ENCODE peak calls at places on chromosomes 1 and 21, in six cellular contexts. One of them, this sample, is unnamed.
A peak's percentile ranks its signal among the peaks of the same experiment; 100 is the strongest.

GRCh38 chr1:116915182-116915611 is 5.5 kb downstream of the PTGFRN start:
- DNase-seq in naive thymus-derived CD4-positive, alpha-beta T cell: peak; percentile 30
- DNase-seq in T-helper 2 cell: no peak
- DNase-seq in cerebellum: no peak
- DNase-seq in HEK293T: no peak
- DNase-seq in PC-9: no peak
- DNase-seq in this sample: no peak

GRCh38 chr1:174469052-174469451 is 21.3 kb downstream of the GPR52 start:
- DNase-seq in naive thymus-derived CD4-positive, alpha-beta T cell: no peak
- DNase-seq in T-helper 2 cell: no peak
- DNase-seq in cerebellum: no peak
- DNase-seq in HEK293T: no peak
- DNase-seq in PC-9: no peak
- DNase-seq in this sample: no peak

GRCh38 chr1:36537190-36537768 is 54.6 kb upstream of the CSF3R start:
- DNase-seq in naive thymus-derived CD4-positive, alpha-beta T cell: no peak
- DNase-seq in T-helper 2 cell: no peak
- DNase-seq in cerebellum: no peak
- DNase-seq in HEK293T: no peak
- DNase-seq in PC-9: no peak
- DNase-seq in this sample: no peak

GRCh38 chr1:160779662-160780397 is 16.1 kb upstream of the LY9 start:
- DNase-seq in naive thymus-derived CD4-positive, alpha-beta T cell: peak; percentile 26
- DNase-seq in T-helper 2 cell: peak; percentile 24
- DNase-seq in cerebellum: no peak
- DNase-seq in HEK293T: peak; percentile 66
- DNase-seq in PC-9: no peak
- DNase-seq in this sample: peak; percentile 72

GRCh38 chr1:1616045-1616821 is 933 bp downstream of the MIB2 start:
- DNase-seq in naive thymus-derived CD4-positive, alpha-beta T cell: peak; percentile 51
- DNase-seq in T-helper 2 cell: peak; percentile 44
- DNase-seq in cerebellum: peak; percentile 41
- DNase-seq in HEK293T: no peak
- DNase-seq in PC-9: no peak
- DNase-seq in this sample: no peak

GRCh38 chr1:216221260-216221700 is 202.0 kb downstream of the USH2A start:
- DNase-seq in naive thymus-derived CD4-positive, alpha-beta T cell: no peak
- DNase-seq in T-helper 2 cell: no peak
- DNase-seq in cerebellum: peak; percentile 12
- DNase-seq in HEK293T: peak; percentile 67
- DNase-seq in PC-9: peak; percentile 55
- DNase-seq in this sample: peak; percentile 7

GRCh38 chr1:12640958-12641272 is 3.0 kb upstream of the AADACL4 start:
- DNase-seq in naive thymus-derived CD4-positive, alpha-beta T cell: no peak
- DNase-seq in T-helper 2 cell: no peak
- DNase-seq in cerebellum: no peak
- DNase-seq in HEK293T: no peak
- DNase-seq in PC-9: no peak
- DNase-seq in this sample: no peak

GRCh38 chr1:56072310-56072709 is 507.1 kb downstream of the PLPP3 start:
- DNase-seq in naive thymus-derived CD4-positive, alpha-beta T cell: no peak
- DNase-seq in T-helper 2 cell: no peak
- DNase-seq in cerebellum: no peak
- DNase-seq in HEK293T: no peak
- DNase-seq in PC-9: no peak
- DNase-seq in this sample: no peak

GRCh38 chr1:185284533-185285244 is 32.4 kb downstream of the IVNS1ABP start:
- DNase-seq in naive thymus-derived CD4-positive, alpha-beta T cell: no peak
- DNase-seq in T-helper 2 cell: no peak
- DNase-seq in cerebellum: no peak
- DNase-seq in HEK293T: no peak
- DNase-seq in PC-9: no peak
- DNase-seq in this sample: no peak

GRCh38 chr1:21020151-21020550 is 156.5 kb downstream of the EIF4G3 start:
- DNase-seq in naive thymus-derived CD4-positive, alpha-beta T cell: no peak
- DNase-seq in T-helper 2 cell: no peak
- DNase-seq in cerebellum: no peak
- DNase-seq in HEK293T: no peak
- DNase-seq in PC-9: no peak
- DNase-seq in this sample: no peak

GRCh38 chr1:63817152-63817667 is 43.4 kb downstream of the ROR1 start:
- DNase-seq in naive thymus-derived CD4-positive, alpha-beta T cell: no peak
- DNase-seq in T-helper 2 cell: no peak
- DNase-seq in cerebellum: no peak
- DNase-seq in HEK293T: no peak
- DNase-seq in PC-9: no peak
- DNase-seq in this sample: no peak

GRCh38 chr1:30450148-30450817 is 273.1 kb downstream of the MATN1 start:
- DNase-seq in naive thymus-derived CD4-positive, alpha-beta T cell: no peak
- DNase-seq in T-helper 2 cell: no peak
- DNase-seq in cerebellum: no peak
- DNase-seq in HEK293T: no peak
- DNase-seq in PC-9: no peak
- DNase-seq in this sample: no peak

GRCh38 chr1:118185083-118185899 is at the start of gene SPAG17:
- DNase-seq in naive thymus-derived CD4-positive, alpha-beta T cell: no peak
- DNase-seq in T-helper 2 cell: no peak
- DNase-seq in cerebellum: no peak
- DNase-seq in HEK293T: peak; percentile 82
- DNase-seq in PC-9: no peak
- DNase-seq in this sample: no peak

GRCh38 chr1:242088875-242089274 is 90.0 kb upstream of the MAP1LC3C start:
- DNase-seq in naive thymus-derived CD4-positive, alpha-beta T cell: no peak
- DNase-seq in T-helper 2 cell: no peak
- DNase-seq in cerebellum: no peak
- DNase-seq in HEK293T: no peak
- DNase-seq in PC-9: no peak
- DNase-seq in this sample: no peak

GRCh38 chr1:185567006-185567405 is 167.2 kb upstream of the HMCN1 start:
- DNase-seq in naive thymus-derived CD4-positive, alpha-beta T cell: peak; percentile 91
- DNase-seq in T-helper 2 cell: peak; percentile 37
- DNase-seq in cerebellum: no peak
- DNase-seq in HEK293T: no peak
- DNase-seq in PC-9: peak; percentile 69
- DNase-seq in this sample: peak; percentile 13

GRCh38 chr1:164702216-164702615 is 143.2 kb downstream of the PBX1 start:
- DNase-seq in naive thymus-derived CD4-positive, alpha-beta T cell: no peak
- DNase-seq in T-helper 2 cell: no peak
- DNase-seq in cerebellum: no peak
- DNase-seq in HEK293T: no peak
- DNase-seq in PC-9: peak; percentile 53
- DNase-seq in this sample: no peak

GRCh38 chr21:34545079-34545884 is 33.3 kb upstream of the KCNE1 start:
- DNase-seq in naive thymus-derived CD4-positive, alpha-beta T cell: no peak
- DNase-seq in T-helper 2 cell: no peak
- DNase-seq in cerebellum: peak; percentile 19
- DNase-seq in HEK293T: no peak
- DNase-seq in PC-9: peak; percentile 98
- DNase-seq in this sample: peak; percentile 40

GRCh38 chr21:27134513-27134912 is 167.6 kb upstream of the ADAMTS5 start:
- DNase-seq in naive thymus-derived CD4-positive, alpha-beta T cell: no peak
- DNase-seq in T-helper 2 cell: no peak
- DNase-seq in cerebellum: peak; percentile 47
- DNase-seq in HEK293T: no peak
- DNase-seq in PC-9: no peak
- DNase-seq in this sample: no peak

GRCh38 chr1:213905315-213905714 is 82.5 kb upstream of the PROX1 start:
- DNase-seq in naive thymus-derived CD4-positive, alpha-beta T cell: no peak
- DNase-seq in T-helper 2 cell: no peak
- DNase-seq in cerebellum: no peak
- DNase-seq in HEK293T: no peak
- DNase-seq in PC-9: no peak
- DNase-seq in this sample: no peak

GRCh38 chr1:32618673-32619221 is 31.6 kb downstream of the ZBTB8OS start:
- DNase-seq in naive thymus-derived CD4-positive, alpha-beta T cell: no peak
- DNase-seq in T-helper 2 cell: no peak
- DNase-seq in cerebellum: no peak
- DNase-seq in HEK293T: peak; percentile 36
- DNase-seq in PC-9: no peak
- DNase-seq in this sample: no peak

GRCh38 chr1:209417761-209418160 is 165.8 kb upstream of the CAMK1G start:
- DNase-seq in naive thymus-derived CD4-positive, alpha-beta T cell: no peak
- DNase-seq in T-helper 2 cell: no peak
- DNase-seq in cerebellum: no peak
- DNase-seq in HEK293T: no peak
- DNase-seq in PC-9: no peak
- DNase-seq in this sample: no peak

GRCh38 chr1:244075247-244075722 is 24.2 kb downstream of the ZBTB18 start:
- DNase-seq in naive thymus-derived CD4-positive, alpha-beta T cell: no peak
- DNase-seq in T-helper 2 cell: no peak
- DNase-seq in cerebellum: no peak
- DNase-seq in HEK293T: no peak
- DNase-seq in PC-9: no peak
- DNase-seq in this sample: no peak

GRCh38 chr1:236064674-236065508 is at the start of gene NID1:
- DNase-seq in naive thymus-derived CD4-positive, alpha-beta T cell: peak; percentile 0
- DNase-seq in T-helper 2 cell: peak; percentile 16
- DNase-seq in cerebellum: peak; percentile 44
- DNase-seq in HEK293T: peak; percentile 90
- DNase-seq in PC-9: no peak
- DNase-seq in this sample: no peak

GRCh38 chr1:154014154-154014910 is 23.8 kb downstream of the RPS27 start:
- DNase-seq in naive thymus-derived CD4-positive, alpha-beta T cell: no peak
- DNase-seq in T-helper 2 cell: no peak
- DNase-seq in cerebellum: no peak
- DNase-seq in HEK293T: no peak
- DNase-seq in PC-9: no peak
- DNase-seq in this sample: no peak

GRCh38 chr21:16113052-16113715 is 383.4 kb downstream of the USP25 start:
- DNase-seq in naive thymus-derived CD4-positive, alpha-beta T cell: no peak
- DNase-seq in T-helper 2 cell: no peak
- DNase-seq in cerebellum: no peak
- DNase-seq in HEK293T: no peak
- DNase-seq in PC-9: no peak
- DNase-seq in this sample: no peak

GRCh38 chr1:201715801-201716741 is 112.9 kb upstream of the IPO9 start:
- DNase-seq in naive thymus-derived CD4-positive, alpha-beta T cell: no peak
- DNase-seq in T-helper 2 cell: no peak
- DNase-seq in cerebellum: no peak
- DNase-seq in HEK293T: no peak
- DNase-seq in PC-9: no peak
- DNase-seq in this sample: no peak